ENCODE peak calls at places on chromosomes 3 and 15, in nine cellular contexts. N is CD8-positive, alpha-beta memory T cell; C is neuronal stem cell; S is mammary epithelial cell; O is left lung; J is esophagus squamous epithelium; V is IMR-90; L is Panc1; R is mesendoderm. D is an unnamed sample.

GRCh38 chr3:159486580-159486979 is 502.1 kb upstream of the IL12A start:
- DNase-seq in N (no peak), C (no peak), S (peak; percentile 11), O (no peak), J (no peak), V (peak; percentile 8), L (no peak), R (peak; percentile 89), D (no peak)

GRCh38 chr3:157089455-157090221 is 70.3 kb downstream of the CCNL1 start:
- DNase-seq in N (no peak), C (no peak), S (peak; percentile 35), O (no peak), J (no peak), V (peak; percentile 71), L (peak; percentile 18), R (peak; percentile 27), D (peak; percentile 87)

GRCh38 chr15:65937476-65937875 is 68.2 kb downstream of the RAB11A start:
- DNase-seq in N (no peak), C (no peak), S (no peak), O (no peak), J (no peak), V (peak; percentile 15), L (no peak), R (no peak), D (no peak)

GRCh38 chr3:8767667-8768363 is 1.6 kb downstream of the OXTR start:
- DNase-seq in N (no peak), C (no peak), S (peak; percentile 71), O (no peak), J (no peak), V (no peak), L (no peak), R (peak; percentile 76), D (peak; percentile 50)

GRCh38 chr15:64857421-64857820 is 15.7 kb downstream of the PLEKHO2 start:
- DNase-seq in N (no peak), C (no peak), S (peak; percentile 56), O (no peak), J (no peak), V (peak; percentile 77), L (no peak), R (peak; percentile 63), D (no peak)

GRCh38 chr15:41559489-41560177 is 621 bp downstream of the TYRO3 start:
- DNase-seq in N (no peak), C (peak; percentile 31), S (no peak), O (peak; percentile 57), J (no peak), V (no peak), L (no peak), R (peak; percentile 72), D (no peak)

GRCh38 chr15:57667171-57667924 is 39.2 kb upstream of the POLR2M start:
- DNase-seq in N (peak; percentile 9), C (no peak), S (peak; percentile 50), O (no peak), J (no peak), V (peak; percentile 71), L (no peak), R (peak; percentile 19), D (peak; percentile 47)

GRCh38 chr3:20137642-20138041 is 48.4 kb downstream of the SGO1 start:
- DNase-seq in N (no peak), C (no peak), S (no peak), O (no peak), J (no peak), V (no peak), L (no peak), R (peak; percentile 34), D (no peak)

DNA sequence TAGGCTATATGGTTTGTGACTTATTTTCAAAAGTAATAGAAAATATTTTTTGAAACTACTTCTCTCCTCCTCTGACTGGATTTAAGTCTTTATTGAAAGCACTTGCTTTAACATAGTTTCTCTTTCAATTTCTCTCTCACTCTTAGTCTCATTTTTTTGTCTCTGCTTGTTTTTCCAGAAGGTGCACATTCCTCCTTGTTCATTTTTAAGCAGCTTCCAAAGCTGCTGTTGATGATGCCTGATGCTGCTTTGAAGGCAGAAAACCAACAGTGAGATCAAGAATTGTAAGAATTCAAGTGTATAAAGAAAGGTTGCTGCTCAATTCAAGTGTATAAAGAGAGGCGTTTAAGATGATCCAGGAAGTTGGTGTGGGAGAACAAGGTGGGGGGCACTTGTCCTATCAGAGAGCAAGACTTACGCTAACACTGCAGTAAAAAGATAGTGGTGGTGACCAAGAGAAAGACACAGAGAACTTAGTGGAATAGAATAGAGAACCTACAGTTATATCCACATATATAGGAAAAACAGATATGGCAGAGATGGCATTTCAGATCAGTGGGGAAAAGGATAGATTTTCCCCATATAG is 12.1 kb downstream of the NR2C2 start:
- DNase-seq in N (peak; percentile 34), C (no peak), S (no peak), O (no peak), J (no peak), V (no peak), L (no peak), R (no peak), D (no peak)
- H3K4me1 ChIP-seq in N (peaks cover 14% of the 10 kb centered on the region), C (peaks cover 5% of the 10 kb centered on the region), S (peaks cover 4% of the 10 kb centered on the region), O (peaks cover 34% of the 10 kb centered on the region), J (peaks cover 4% of the 10 kb centered on the region), V (peaks cover 2% of the 10 kb centered on the region), L (no peaks in the 10 kb centered on the region), R (peaks cover 4% of the 10 kb centered on the region), D (no peaks in the 10 kb centered on the region)

GRCh38 chr3:50270841-50271240 is 1.9 kb downstream of the SEMA3B start:
- DNase-seq in N (no peak), C (no peak), S (no peak), O (peak; percentile 54), J (no peak), V (no peak), L (no peak), R (no peak), D (no peak)

GRCh38 chr3:50268703-50269451 is at the start of gene SEMA3B:
- DNase-seq in N (no peak), C (no peak), S (peak; percentile 68), O (peak; percentile 86), J (no peak), V (no peak), L (no peak), R (no peak), D (peak; percentile 96)

GRCh38 chr3:50270422-50270831 is 1.5 kb downstream of the SEMA3B start:
- DNase-seq in N (no peak), C (no peak), S (peak; percentile 40), O (no peak), J (no peak), V (peak; percentile 37), L (no peak), R (no peak), D (no peak)

GRCh38 chr3:50269460-50269859 is 513 bp downstream of the SEMA3B start:
- DNase-seq in N (no peak), C (no peak), S (no peak), O (no peak), J (no peak), V (no peak), L (no peak), R (no peak), D (no peak)

DNA sequence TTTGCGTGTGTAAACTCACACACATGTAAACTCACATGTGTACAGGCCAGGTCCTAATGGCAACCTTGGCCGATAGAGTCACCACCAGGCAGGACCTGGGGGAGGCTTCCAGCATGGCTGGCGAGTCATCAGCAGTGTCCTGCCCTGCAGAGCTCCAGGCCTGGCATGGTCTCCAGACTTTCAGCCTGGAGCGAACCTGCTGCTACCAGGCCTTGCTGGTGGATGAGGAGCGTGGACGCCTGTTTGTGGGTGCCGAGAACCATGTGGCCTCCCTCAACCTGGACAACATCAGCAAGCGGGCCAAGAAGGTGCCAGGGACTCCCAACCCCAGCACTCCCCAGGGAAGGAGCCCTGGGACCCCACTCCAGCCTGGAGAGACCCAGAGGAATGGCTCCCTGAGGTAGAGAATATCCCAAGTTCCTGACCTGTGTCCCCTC is 1.0 kb downstream of the SEMA3B start:
- DNase-seq in N (no peak), C (no peak), S (peak; percentile 59), O (no peak), J (no peak), V (peak; percentile 63), L (no peak), R (no peak), D (no peak)
- H3K27ac ChIP-seq in N (no peak overlapping the region), C (no peak overlapping the region), S (peak overlapping the region; percentile 5), O (no peak overlapping the region), J (peak overlapping the region; percentile 90), V (peak overlapping the region; percentile 80), L (no peak overlapping the region), R (no peak overlapping the region), D (peak overlapping the region; percentile 93)

DNA sequence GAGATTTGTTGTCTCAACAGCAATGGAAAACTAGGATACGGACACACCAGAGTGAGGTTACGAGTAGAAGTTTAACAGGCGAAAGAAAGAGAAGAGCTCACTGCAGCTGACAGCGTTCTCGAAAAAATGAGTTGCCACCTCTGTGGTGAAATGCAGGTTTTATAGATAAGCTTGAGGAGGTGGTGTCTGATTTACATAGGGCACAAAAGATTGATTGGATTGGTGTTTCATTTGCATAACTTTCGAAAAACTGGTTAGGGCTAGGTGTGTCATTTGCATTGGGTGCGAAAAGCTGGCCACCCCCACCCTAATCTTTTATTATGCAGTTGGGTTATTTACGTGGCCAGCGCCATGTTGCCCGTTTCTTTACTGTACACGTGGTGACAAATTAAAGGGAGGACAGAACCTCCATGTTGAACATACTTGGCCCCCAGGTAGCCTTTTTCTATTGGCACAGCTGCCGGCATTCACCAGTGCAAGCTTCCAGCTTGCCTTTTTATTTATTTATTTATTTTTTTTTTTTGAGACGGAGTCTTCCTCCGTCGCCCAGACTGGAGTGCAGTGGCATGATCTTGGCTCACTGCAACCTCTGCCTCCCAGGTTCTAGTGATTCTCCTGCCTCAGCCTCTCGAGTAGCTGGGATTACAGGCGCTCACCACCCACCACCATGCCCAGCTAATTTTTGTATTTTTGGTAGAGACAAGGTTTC is 8.3 kb downstream of the IFT122 start:
- DNase-seq in N (no peak), C (no peak), S (no peak), O (no peak), J (no peak), V (no peak), L (no peak), R (peak; percentile 58), D (no peak)
- H3K4me3 ChIP-seq in N (no peak overlapping the region), C (no peak overlapping the region), S (no peak overlapping the region), O (no peak overlapping the region), J (no peak overlapping the region), V (no peak overlapping the region), L (no peak overlapping the region), R (no peak overlapping the region), D (no peak overlapping the region)

GRCh38 chr3:15538345-15538744 is 16.8 kb upstream of the COLQ start:
- DNase-seq in N (no peak), C (no peak), S (peak; percentile 3), O (no peak), J (no peak), V (peak; percentile 9), L (no peak), R (no peak), D (no peak)

GRCh38 chr3:15539066-15539465 is 17.6 kb upstream of the COLQ start:
- DNase-seq in N (no peak), C (no peak), S (no peak), O (no peak), J (no peak), V (no peak), L (no peak), R (no peak), D (no peak)

GRCh38 chr3:15535757-15536156 is 14.3 kb upstream of the COLQ start:
- DNase-seq in N (no peak), C (no peak), S (peak; percentile 39), O (no peak), J (no peak), V (peak; percentile 15), L (no peak), R (no peak), D (peak; percentile 27)

GRCh38 chr3:15541371-15541770 is 19.9 kb upstream of the COLQ start:
- DNase-seq in N (no peak), C (no peak), S (no peak), O (no peak), J (no peak), V (no peak), L (no peak), R (no peak), D (no peak)

GRCh38 chr3:15536856-15537255 is 15.3 kb upstream of the COLQ start:
- DNase-seq in N (no peak), C (no peak), S (no peak), O (no peak), J (no peak), V (no peak), L (no peak), R (no peak), D (peak; percentile 35)
- H3K4me1 ChIP-seq in N (peaks cover 44% of the 10 kb centered on the region), C (no peaks in the 10 kb centered on the region), S (no peaks in the 10 kb centered on the region), O (no peaks in the 10 kb centered on the region), J (no peaks in the 10 kb centered on the region), V (no peaks in the 10 kb centered on the region), L (no peaks in the 10 kb centered on the region), R (no peaks in the 10 kb centered on the region), D (no peaks in the 10 kb centered on the region)

D was measured in small intestine.